ENCODE peak calls at places on chromosome 7, in seven cellular contexts. One of them, this sample, is unnamed.

GRCh38 chr7:107179326-107180163 is 10.7 kb downstream of the HBP1 start:
- DNase-seq in AG04450: no peak
- DNase-seq in aorta: no peak
- DNase-seq in mammary epithelial cell: peak
- DNase-seq in spleen: no peak
- DNase-seq in fibroblast of pulmonary artery: peak
- DNase-seq in GM23248: peak
- DNase-seq in this sample: no peak

GRCh38 chr7:99469381-99470065 is 3.2 kb upstream of the ZNF789 start:
- DNase-seq in AG04450: no peak
- DNase-seq in aorta: no peak
- DNase-seq in mammary epithelial cell: no peak
- DNase-seq in spleen: no peak
- DNase-seq in fibroblast of pulmonary artery: no peak
- DNase-seq in GM23248: peak
- DNase-seq in this sample: no peak

GRCh38 chr7:118689403-118689802 is 464.9 kb downstream of the ANKRD7 start:
- DNase-seq in AG04450: no peak
- DNase-seq in aorta: peak
- DNase-seq in mammary epithelial cell: no peak
- DNase-seq in spleen: no peak
- DNase-seq in fibroblast of pulmonary artery: no peak
- DNase-seq in GM23248: no peak
- DNase-seq in this sample: no peak

GRCh38 chr7:128591705-128592104 is 80.4 kb upstream of the GARIN1A start:
- DNase-seq in AG04450: no peak
- DNase-seq in aorta: no peak
- DNase-seq in mammary epithelial cell: no peak
- DNase-seq in spleen: no peak
- DNase-seq in fibroblast of pulmonary artery: no peak
- DNase-seq in GM23248: no peak
- DNase-seq in this sample: no peak

GRCh38 chr7:107742678-107743566 is 1.0 kb upstream of the CBLL1 start:
- DNase-seq in AG04450: no peak
- DNase-seq in aorta: peak
- DNase-seq in mammary epithelial cell: no peak
- DNase-seq in spleen: peak
- DNase-seq in fibroblast of pulmonary artery: no peak
- DNase-seq in GM23248: no peak
- DNase-seq in this sample: peak

GRCh38 chr7:86025807-86026206 is 617.9 kb upstream of the GRM3 start:
- DNase-seq in AG04450: no peak
- DNase-seq in aorta: no peak
- DNase-seq in mammary epithelial cell: no peak
- DNase-seq in spleen: no peak
- DNase-seq in fibroblast of pulmonary artery: no peak
- DNase-seq in GM23248: no peak
- DNase-seq in this sample: no peak

GRCh38 chr7:155456772-155457543 is 971 bp upstream of the EN2 start:
- DNase-seq in AG04450: no peak
- DNase-seq in aorta: peak
- DNase-seq in mammary epithelial cell: peak
- DNase-seq in spleen: peak
- DNase-seq in fibroblast of pulmonary artery: peak
- DNase-seq in GM23248: peak
- DNase-seq in this sample: peak

GRCh38 chr7:157065046-157065445 is 54.6 kb upstream of the MNX1 start:
- DNase-seq in AG04450: no peak
- DNase-seq in aorta: no peak
- DNase-seq in mammary epithelial cell: no peak
- DNase-seq in spleen: no peak
- DNase-seq in fibroblast of pulmonary artery: no peak
- DNase-seq in GM23248: no peak
- DNase-seq in this sample: no peak

GRCh38 chr7:157136372-157136771 is 2.4 kb upstream of the UBE3C start:
- DNase-seq in AG04450: peak
- DNase-seq in aorta: no peak
- DNase-seq in mammary epithelial cell: peak
- DNase-seq in spleen: no peak
- DNase-seq in fibroblast of pulmonary artery: peak
- DNase-seq in GM23248: peak
- DNase-seq in this sample: no peak

GRCh38 chr7:39051707-39052106 is 74.0 kb downstream of the POU6F2 start:
- DNase-seq in AG04450: no peak
- DNase-seq in aorta: no peak
- DNase-seq in mammary epithelial cell: no peak
- DNase-seq in spleen: no peak
- DNase-seq in fibroblast of pulmonary artery: no peak
- DNase-seq in GM23248: no peak
- DNase-seq in this sample: no peak

GRCh38 chr7:43677864-43678263 is 51.5 kb downstream of the COA1 start:
- DNase-seq in AG04450: no peak
- DNase-seq in aorta: no peak
- DNase-seq in mammary epithelial cell: no peak
- DNase-seq in spleen: no peak
- DNase-seq in fibroblast of pulmonary artery: no peak
- DNase-seq in GM23248: no peak
- DNase-seq in this sample: no peak

GRCh38 chr7:43680736-43681135 is 48.6 kb downstream of the COA1 start:
- DNase-seq in AG04450: no peak
- DNase-seq in aorta: no peak
- DNase-seq in mammary epithelial cell: no peak
- DNase-seq in spleen: no peak
- DNase-seq in fibroblast of pulmonary artery: no peak
- DNase-seq in GM23248: no peak
- DNase-seq in this sample: no peak

GRCh38 chr7:43674559-43675436 is 54.5 kb downstream of the COA1 start:
- DNase-seq in AG04450: no peak
- DNase-seq in aorta: no peak
- DNase-seq in mammary epithelial cell: peak
- DNase-seq in spleen: no peak
- DNase-seq in fibroblast of pulmonary artery: peak
- DNase-seq in GM23248: peak
- DNase-seq in this sample: no peak

GRCh38 chr7:43678315-43678714 is 51.0 kb downstream of the COA1 start:
- DNase-seq in AG04450: no peak
- DNase-seq in aorta: no peak
- DNase-seq in mammary epithelial cell: no peak
- DNase-seq in spleen: no peak
- DNase-seq in fibroblast of pulmonary artery: no peak
- DNase-seq in GM23248: no peak
- DNase-seq in this sample: no peak

GRCh38 chr7:43679210-43680068 is 49.9 kb downstream of the COA1 start:
- DNase-seq in AG04450: no peak
- DNase-seq in aorta: no peak
- DNase-seq in mammary epithelial cell: no peak
- DNase-seq in spleen: no peak
- DNase-seq in fibroblast of pulmonary artery: no peak
- DNase-seq in GM23248: no peak
- DNase-seq in this sample: no peak
- H3K4me3 ChIP-seq in AG04450: no peak
- H3K4me3 ChIP-seq in aorta: no peak
- H3K4me3 ChIP-seq in mammary epithelial cell: no peak
- H3K4me3 ChIP-seq in spleen: no peak
- H3K4me3 ChIP-seq in fibroblast of pulmonary artery: no peak
- H3K4me3 ChIP-seq in GM23248: no peak
- H3K4me3 ChIP-seq in this sample: no peak

GRCh38 chr7:51249991-51250390 is 66.6 kb downstream of the COBL start:
- DNase-seq in AG04450: no peak
- DNase-seq in aorta: no peak
- DNase-seq in mammary epithelial cell: no peak
- DNase-seq in spleen: no peak
- DNase-seq in fibroblast of pulmonary artery: no peak
- DNase-seq in GM23248: no peak
- DNase-seq in this sample: no peak

GRCh38 chr7:51250517-51250916 is 66.1 kb downstream of the COBL start:
- DNase-seq in AG04450: no peak
- DNase-seq in aorta: no peak
- DNase-seq in mammary epithelial cell: no peak
- DNase-seq in spleen: no peak
- DNase-seq in fibroblast of pulmonary artery: no peak
- DNase-seq in GM23248: no peak
- DNase-seq in this sample: no peak

GRCh38 chr7:51253157-51253556 is 63.5 kb downstream of the COBL start:
- DNase-seq in AG04450: no peak
- DNase-seq in aorta: no peak
- DNase-seq in mammary epithelial cell: no peak
- DNase-seq in spleen: no peak
- DNase-seq in fibroblast of pulmonary artery: no peak
- DNase-seq in GM23248: no peak
- DNase-seq in this sample: no peak

GRCh38 chr7:51249187-51249945 is 67.2 kb downstream of the COBL start:
- DNase-seq in AG04450: no peak
- DNase-seq in aorta: no peak
- DNase-seq in mammary epithelial cell: peak
- DNase-seq in spleen: no peak
- DNase-seq in fibroblast of pulmonary artery: no peak
- DNase-seq in GM23248: no peak
- DNase-seq in this sample: no peak

GRCh38 chr7:51251292-51251691 is 65.3 kb downstream of the COBL start:
- DNase-seq in AG04450: no peak
- DNase-seq in aorta: no peak
- DNase-seq in mammary epithelial cell: no peak
- DNase-seq in spleen: no peak
- DNase-seq in fibroblast of pulmonary artery: no peak
- DNase-seq in GM23248: no peak
- DNase-seq in this sample: no peak
- H3K4me3 ChIP-seq in AG04450: no peak
- H3K4me3 ChIP-seq in aorta: no peak
- H3K4me3 ChIP-seq in mammary epithelial cell: no peak
- H3K4me3 ChIP-seq in spleen: no peak
- H3K4me3 ChIP-seq in fibroblast of pulmonary artery: no peak
- H3K4me3 ChIP-seq in GM23248: no peak
- H3K4me3 ChIP-seq in this sample: no peak

GRCh38 chr7:27123021-27123476 is 7.5 kb downstream of the HOXA4 start:
- DNase-seq in AG04450: no peak
- DNase-seq in aorta: no peak
- DNase-seq in mammary epithelial cell: peak
- DNase-seq in spleen: no peak
- DNase-seq in fibroblast of pulmonary artery: no peak
- DNase-seq in GM23248: no peak
- DNase-seq in this sample: peak

GRCh38 chr7:27123477-27124053 is 7.0 kb downstream of the HOXA4 start:
- DNase-seq in AG04450: no peak
- DNase-seq in aorta: no peak
- DNase-seq in mammary epithelial cell: no peak
- DNase-seq in spleen: no peak
- DNase-seq in fibroblast of pulmonary artery: no peak
- DNase-seq in GM23248: no peak
- DNase-seq in this sample: peak

GRCh38 chr7:27124096-27124978 is 6.2 kb downstream of the HOXA4 start:
- DNase-seq in AG04450: peak
- DNase-seq in aorta: peak
- DNase-seq in mammary epithelial cell: peak
- DNase-seq in spleen: no peak
- DNase-seq in fibroblast of pulmonary artery: peak
- DNase-seq in GM23248: no peak
- DNase-seq in this sample: peak

GRCh38 chr7:27121656-27122055 is 8.9 kb downstream of the HOXA4 start:
- DNase-seq in AG04450: no peak
- DNase-seq in aorta: no peak
- DNase-seq in mammary epithelial cell: no peak
- DNase-seq in spleen: no peak
- DNase-seq in fibroblast of pulmonary artery: no peak
- DNase-seq in GM23248: no peak
- DNase-seq in this sample: no peak

DNA sequence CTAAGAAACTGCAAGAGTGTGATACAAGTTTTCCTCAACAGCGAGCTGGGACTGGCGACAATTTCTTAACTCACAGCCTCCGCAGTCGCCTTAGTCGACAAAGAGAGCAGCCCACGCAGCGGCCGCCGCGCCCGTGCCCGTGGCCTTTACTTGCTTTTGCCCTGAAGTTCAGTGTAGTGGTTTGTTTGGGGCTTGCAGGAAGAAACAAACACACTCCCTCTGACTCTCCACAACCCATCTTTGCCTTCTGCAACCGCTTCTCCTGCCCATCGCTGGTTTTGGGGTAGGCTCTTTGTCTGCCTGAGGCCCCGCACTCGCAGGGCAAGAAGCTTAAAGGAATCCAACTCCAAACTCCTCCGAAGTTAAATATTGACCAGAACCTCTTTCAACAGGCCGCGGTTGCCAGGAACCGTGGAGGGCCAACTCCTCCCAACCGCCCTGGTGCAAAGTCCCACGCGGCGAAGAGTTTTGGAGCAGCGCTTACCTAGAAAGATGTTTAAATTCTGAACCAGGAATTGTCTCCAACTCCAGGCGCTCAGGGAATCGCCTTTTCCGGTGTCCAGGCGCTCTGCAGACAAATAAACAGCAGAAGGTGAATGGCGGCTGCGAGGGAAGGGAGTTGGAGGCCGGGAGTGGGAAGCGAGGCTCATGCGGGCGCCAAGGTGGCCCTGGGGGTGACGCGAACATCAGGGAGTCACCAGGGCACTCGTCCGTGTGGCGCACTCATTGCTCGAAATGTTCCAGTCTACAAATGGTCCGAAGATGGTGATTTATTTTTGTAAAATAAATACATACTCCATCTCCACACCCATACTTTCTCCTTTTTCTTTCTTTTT is 8.3 kb downstream of the HOXA4 start:
- DNase-seq in AG04450: no peak
- DNase-seq in aorta: no peak
- DNase-seq in mammary epithelial cell: peak
- DNase-seq in spleen: no peak
- DNase-seq in fibroblast of pulmonary artery: no peak
- DNase-seq in GM23248: no peak
- DNase-seq in this sample: peak
- H3K4me3 ChIP-seq in AG04450: peak
- H3K4me3 ChIP-seq in aorta: peak
- H3K4me3 ChIP-seq in mammary epithelial cell: peak
- H3K4me3 ChIP-seq in spleen: no peak
- H3K4me3 ChIP-seq in fibroblast of pulmonary artery: peak
- H3K4me3 ChIP-seq in GM23248: no peak
- H3K4me3 ChIP-seq in this sample: no peak

GRCh38 chr7:132575336-132575986 is 809 bp downstream of the PLXNA4 start:
- DNase-seq in AG04450: no peak
- DNase-seq in aorta: peak
- DNase-seq in mammary epithelial cell: no peak
- DNase-seq in spleen: no peak
- DNase-seq in fibroblast of pulmonary artery: peak
- DNase-seq in GM23248: peak
- DNase-seq in this sample: no peak

GRCh38 chr7:132577206-132578049 is 1.2 kb upstream of the PLXNA4 start:
- DNase-seq in AG04450: no peak
- DNase-seq in aorta: peak
- DNase-seq in mammary epithelial cell: peak
- DNase-seq in spleen: no peak
- DNase-seq in fibroblast of pulmonary artery: peak
- DNase-seq in GM23248: peak
- DNase-seq in this sample: no peak

GRCh38 chr7:132576723-132577089 is 436 bp upstream of the PLXNA4 start:
- DNase-seq in AG04450: no peak
- DNase-seq in aorta: no peak
- DNase-seq in mammary epithelial cell: no peak
- DNase-seq in spleen: no peak
- DNase-seq in fibroblast of pulmonary artery: no peak
- DNase-seq in GM23248: peak
- DNase-seq in this sample: no peak

GRCh38 chr7:132578050-132578370 is 1.7 kb upstream of the PLXNA4 start:
- DNase-seq in AG04450: no peak
- DNase-seq in aorta: no peak
- DNase-seq in mammary epithelial cell: no peak
- DNase-seq in spleen: no peak
- DNase-seq in fibroblast of pulmonary artery: no peak
- DNase-seq in GM23248: no peak
- DNase-seq in this sample: no peak

GRCh38 chr7:132575987-132576722 is at the start of gene PLXNA4:
- DNase-seq in AG04450: no peak
- DNase-seq in aorta: peak
- DNase-seq in mammary epithelial cell: no peak
- DNase-seq in spleen: no peak
- DNase-seq in fibroblast of pulmonary artery: peak
- DNase-seq in GM23248: peak
- DNase-seq in this sample: no peak
- H3K4me3 ChIP-seq in AG04450: peak
- H3K4me3 ChIP-seq in aorta: peak
- H3K4me3 ChIP-seq in mammary epithelial cell: no peak
- H3K4me3 ChIP-seq in spleen: peak
- H3K4me3 ChIP-seq in fibroblast of pulmonary artery: peak
- H3K4me3 ChIP-seq in GM23248: peak
- H3K4me3 ChIP-seq in this sample: peak

This sample was measured in RWPE2.